ENCODE peak calls at places on chromosome 7, in eight cellular contexts. B is SK-N-SH, A is GM23338, E is H1, D is stomach, Z is transverse colon, P is K562, V is HL-60. O is an unnamed sample.

GRCh38 chr7:158689500-158689899 is 15.1 kb downstream of the NCAPG2 start:
- DNase-seq in D (no peak), B (no peak), Z (no peak), P (no peak), A (no peak), V (no peak), E (no peak), O (no peak)

GRCh38 chr7:85705076-85705475 is 518.2 kb upstream of the SEMA3D start:
- DNase-seq in A (no peak), E (no peak), V (no peak), Z (no peak), B (no peak), D (no peak), P (no peak), O (no peak)

GRCh38 chr7:82335927-82336326 is 107.7 kb downstream of the CACNA2D1 start:
- DNase-seq in Z (no peak), E (no peak), P (no peak), V (no peak), A (peak; percentile 24), B (peak; percentile 77), D (no peak), O (no peak)

GRCh38 chr7:54037873-54038272 is 504.3 kb upstream of the VSTM2A start:
- DNase-seq in Z (no peak), P (no peak), A (peak; percentile 42), B (no peak), E (no peak), V (no peak), D (no peak), O (no peak)

GRCh38 chr7:117667456-117667855 is 187.6 kb downstream of the CFTR start:
- DNase-seq in E (no peak), Z (no peak), P (no peak), D (no peak), A (no peak), V (no peak), B (no peak), O (no peak)

GRCh38 chr7:130939285-130940095 is 205.5 kb upstream of the KLF14 start:
- DNase-seq in A (no peak), D (no peak), V (no peak), E (no peak), P (peak; percentile 33), B (no peak), Z (no peak), O (no peak)

GRCh38 chr7:104123786-104124185 is 84.0 kb downstream of the ORC5 start:
- DNase-seq in B (no peak), Z (no peak), A (no peak), E (no peak), P (no peak), V (no peak), D (no peak), O (no peak)

GRCh38 chr7:12458520-12459131 is 55.0 kb upstream of the VWDE start:
- DNase-seq in V (peak; percentile 14), E (no peak), P (peak; percentile 43), D (no peak), A (peak; percentile 70), B (peak; percentile 68), Z (no peak), O (no peak)

GRCh38 chr7:6242561-6242960 is 29.9 kb downstream of the CYTH3 start:
- DNase-seq in A (no peak), B (no peak), Z (no peak), D (no peak), P (no peak), E (no peak), V (no peak), O (no peak)

GRCh38 chr7:41189866-41190265 is 513.0 kb downstream of the INHBA start:
- DNase-seq in Z (no peak), P (no peak), E (no peak), V (no peak), D (no peak), A (no peak), B (no peak), O (no peak)
- TF ChIP-seq POLR2AphosphoS5 in Z (no peak), P (no peak), E (no peak), V (no peak), D (no peak), A (no peak), B (peak; percentile 26), O (no peak)

GRCh38 chr7:110264288-110264687 is 826.6 kb upstream of the LRRN3 start:
- DNase-seq in Z (no peak), B (peak; percentile 33), D (no peak), V (no peak), P (no peak), E (no peak), A (no peak), O (no peak)
- TF ChIP-seq POLR2AphosphoS5 in Z (no peak), B (no peak), D (no peak), V (no peak), P (no peak), E (no peak), A (no peak), O (no peak)

DNA sequence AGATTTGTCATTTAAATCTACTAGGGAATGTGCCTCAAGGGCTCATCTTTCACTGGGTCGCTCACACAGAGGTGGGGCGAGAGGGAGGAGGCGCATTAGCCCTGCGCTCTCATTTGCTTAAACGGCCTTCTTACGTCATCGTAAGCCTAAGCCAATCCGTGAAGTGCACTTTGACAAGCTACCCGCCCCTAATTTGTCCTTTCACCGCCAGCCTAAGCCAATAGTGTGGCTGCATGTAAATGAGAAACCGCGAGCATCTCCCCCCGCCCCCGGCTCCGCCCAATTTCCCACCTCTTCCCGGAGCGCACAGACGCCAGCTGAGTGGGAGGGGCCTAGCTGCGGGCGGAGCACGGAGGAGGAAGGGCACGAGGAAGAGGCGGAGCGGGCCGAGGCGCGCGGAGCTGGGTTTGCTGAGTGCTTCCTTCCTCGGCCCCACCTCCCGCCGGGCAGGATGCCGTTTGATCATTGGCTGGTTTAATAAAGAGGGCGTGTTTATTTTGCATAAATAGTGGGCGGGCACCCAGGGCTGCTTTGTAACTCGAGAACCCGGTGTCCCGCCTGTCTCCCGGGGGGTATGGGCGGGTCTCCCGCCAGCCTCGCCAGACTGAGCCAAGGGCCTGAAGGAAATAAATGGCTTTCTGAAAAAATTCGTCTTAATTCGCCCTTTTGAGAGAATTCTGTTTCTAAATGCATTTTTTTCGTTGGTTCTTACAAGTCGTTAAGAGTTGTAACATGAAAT is 289.6 kb upstream of the NFE2L3 start:
- DNase-seq in Z (peak; percentile 99), E (peak; percentile 99), A (peak; percentile 100), V (peak; percentile 100), B (peak; percentile 95), P (peak; percentile 98), D (peak; percentile 71), O (peak; percentile 77)
- TF ChIP-seq POLR2AphosphoS5 in Z (no peak), E (no peak), A (no peak), V (no peak), B (peak; percentile 45), P (peak; percentile 79), D (no peak), O (no peak)

GRCh38 chr7:925601-926000 is 28.9 kb downstream of the ADAP1 start:
- DNase-seq in D (peak; percentile 41), P (no peak), B (no peak), V (no peak), Z (peak; percentile 78), A (no peak), E (peak; percentile 44), O (no peak)

GRCh38 chr7:926061-927030 is 28.1 kb downstream of the ADAP1 start:
- DNase-seq in D (peak; percentile 28), Z (peak; percentile 91), E (peak; percentile 45), V (no peak), A (no peak), P (no peak), B (no peak), O (no peak)

GRCh38 chr7:923108-924041 is 31.1 kb downstream of the ADAP1 start:
- DNase-seq in P (peak; percentile 64), Z (peak; percentile 94), V (peak; percentile 97), D (peak; percentile 70), A (no peak), B (no peak), E (peak; percentile 51), O (peak; percentile 97)

GRCh38 chr7:922334-923107 is 32.0 kb downstream of the ADAP1 start:
- DNase-seq in P (peak; percentile 39), A (no peak), D (peak; percentile 21), Z (peak; percentile 27), V (no peak), B (no peak), E (no peak), O (no peak)

GRCh38 chr7:924541-925231 is 29.8 kb downstream of the ADAP1 start:
- DNase-seq in D (peak; percentile 25), Z (peak; percentile 38), P (no peak), E (no peak), V (peak; percentile 47), A (no peak), B (no peak), O (peak; percentile 74)
- TF ChIP-seq POLR2AphosphoS5 in D (no peak), Z (peak; percentile 16), P (no peak), E (no peak), V (no peak), A (no peak), B (no peak), O (no peak)

O was measured in GM12892.